ENCODE peak calls at places on chromosomes 13 and 19, in five cellular contexts. O is omental fat pad; N is Daoy; U is activated CD4-positive, alpha-beta memory T cell treated with anti-CD3 and anti-CD28 coated beads for 36 hours; J is GM12865. Z is an unnamed sample.

GRCh38 chr13:111361046-111361872 is 40.8 kb downstream of the TEX29 start:
- DNase-seq in J (no peak), N (no peak), O (no peak), U (no peak), Z (no peak)

GRCh38 chr19:34555447-34555846 is 73.9 kb downstream of the WTIP start:
- DNase-seq in N (no peak), J (peak), O (no peak), U (no peak), Z (peak)

GRCh38 chr19:40609561-40610395 is 8.6 kb downstream of the LTBP4 start:
- DNase-seq in J (peak), N (peak), U (peak), O (peak), Z (peak)

GRCh38 chr13:29954082-29955043 is 103.9 kb upstream of the UBL3 start:
- DNase-seq in N (no peak), U (peak), J (peak), O (no peak), Z (no peak)

GRCh38 chr19:1361601-1362384 is 21.9 kb upstream of the NDUFS7 start:
- DNase-seq in J (no peak), U (no peak), O (no peak), N (peak), Z (no peak)

GRCh38 chr13:21259571-21260455 is 83.4 kb downstream of the MRPL57 start:
- DNase-seq in J (no peak), N (no peak), U (no peak), O (no peak), Z (no peak)

GRCh38 chr13:99045396-99045795 is 67.5 kb upstream of the DOCK9 start:
- DNase-seq in O (no peak), J (no peak), N (no peak), U (no peak), Z (no peak)

GRCh38 chr19:57615346-57615745 is 1.3 kb downstream of the ZNF134 start:
- DNase-seq in N (no peak), O (no peak), U (no peak), J (no peak), Z (no peak)

GRCh38 chr19:6216236-6216995 is 63.4 kb downstream of the MLLT1 start:
- DNase-seq in U (no peak), N (no peak), J (no peak), O (no peak), Z (no peak)

GRCh38 chr13:91722267-91722884 is 324.0 kb downstream of the GPC5 start:
- DNase-seq in O (no peak), J (peak), U (no peak), N (no peak), Z (peak)

GRCh38 chr13:42892760-42893159 is 99.3 kb downstream of the EPSTI1 start:
- DNase-seq in O (no peak), N (no peak), J (no peak), U (no peak), Z (no peak)

GRCh38 chr19:3986260-3987041 is 1.2 kb upstream of the EEF2 start:
- DNase-seq in N (peak), J (peak), U (peak), O (no peak), Z (peak)

GRCh38 chr13:32264407-32264806 is 50.8 kb downstream of the ZAR1L start:
- DNase-seq in U (no peak), O (no peak), J (no peak), N (no peak), Z (no peak)

GRCh38 chr13:24035411-24035810 is 125.1 kb upstream of the SPATA13 start:
- DNase-seq in U (no peak), O (no peak), J (no peak), N (no peak), Z (no peak)

GRCh38 chr13:100438059-100438788 is 150.4 kb downstream of the GGACT start:
- DNase-seq in O (no peak), J (no peak), U (no peak), N (no peak), Z (no peak)

GRCh38 chr19:54256250-54257115 is 590 bp downstream of the LILRB5 start:
- DNase-seq in O (no peak), J (no peak), N (no peak), U (no peak), Z (no peak)

GRCh38 chr13:21901772-21902708 is 231.2 kb downstream of the FGF9 start:
- DNase-seq in J (no peak), N (no peak), U (no peak), O (no peak), Z (no peak)

GRCh38 chr19:16661480-16662034 is 618 bp downstream of the TMEM38A start:
- DNase-seq in O (no peak), N (peak), J (peak), U (peak), Z (no peak)

GRCh38 chr19:46330319-46330918 is 16.5 kb upstream of the PPP5C start:
- DNase-seq in N (no peak), O (no peak), U (no peak), J (no peak), Z (no peak)

GRCh38 chr19:12843328-12843727 is 5.0 kb downstream of the MAST1 start:
- DNase-seq in O (no peak), U (no peak), N (no peak), J (no peak), Z (no peak)

GRCh38 chr19:8506402-8506957 is 4.0 kb upstream of the PRAM1 start:
- DNase-seq in N (no peak), U (no peak), J (no peak), O (no peak), Z (no peak)

GRCh38 chr19:275000-275399 is 16.2 kb downstream of the PLPP2 start:
- DNase-seq in N (no peak), J (no peak), U (no peak), O (no peak), Z (no peak)

GRCh38 chr19:17540174-17540573 is 15.3 kb upstream of the COLGALT1 start:
- DNase-seq in U (no peak), J (no peak), O (no peak), N (no peak), Z (no peak)

GRCh38 chr13:61370520-61370919 is 45.1 kb downstream of the PCDH20 start:
- DNase-seq in U (no peak), N (no peak), O (no peak), J (peak), Z (no peak)

GRCh38 chr13:113526466-113527220 is 36.1 kb upstream of the DCUN1D2 start:
- DNase-seq in O (no peak), N (no peak), J (no peak), U (no peak), Z (no peak)

GRCh38 chr13:63198076-63198475 is 1782.4 kb upstream of the PCDH20 start:
- DNase-seq in U (no peak), O (no peak), J (no peak), N (no peak), Z (no peak)

GRCh38 chr13:76654263-76654662 is 231.9 kb downstream of the KCTD12 start:
- DNase-seq in U (no peak), O (no peak), J (no peak), N (no peak), Z (no peak)

GRCh38 chr13:49308977-49309408 is 61.3 kb downstream of the CDADC1 start:
- DNase-seq in J (no peak), O (no peak), N (no peak), U (no peak), Z (no peak)

GRCh38 chr13:61812286-61812685 is 396.6 kb upstream of the PCDH20 start:
- DNase-seq in O (no peak), U (no peak), N (no peak), J (no peak), Z (no peak)

GRCh38 chr13:76764429-76764828 is 121.8 kb downstream of the KCTD12 start:
- DNase-seq in U (no peak), J (no peak), O (no peak), N (peak), Z (no peak)

GRCh38 chr13:50125556-50126377 is 110.5 kb downstream of the KCNRG start:
- DNase-seq in J (peak), N (peak), U (peak), O (peak), Z (peak)

GRCh38 chr13:93307166-93307565 is 80.6 kb downstream of the GPC6 start:
- DNase-seq in N (no peak), O (no peak), J (no peak), U (no peak), Z (no peak)

GRCh38 chr13:112601351-112601750 is 13.4 kb upstream of the TUBGCP3 start:
- DNase-seq in N (no peak), J (no peak), O (no peak), U (no peak), Z (no peak)